ENCODE peak calls at places on chromosome 2, in four cellular contexts. J, V, G and R are unnamed samples.

GRCh38 chr2:118089015-118089800 is 937 bp downstream of the INSIG2 start:
- DNase-seq in G (peak; percentile 23), J (peak; percentile 89), V (no peak), R (peak; percentile 45)

GRCh38 chr2:179898873-179899272 is 37.5 kb upstream of the ZNF385B start:
- DNase-seq in V (no peak), G (peak; percentile 24), J (peak; percentile 65), R (peak; percentile 46)

GRCh38 chr2:207546822-207547221 is 17.1 kb downstream of the CREB1 start:
- DNase-seq in J (no peak), G (no peak), V (no peak), R (no peak)

GRCh38 chr2:29749041-29749440 is 172.3 kb downstream of the ALK start:
- DNase-seq in J (no peak), V (no peak), G (no peak), R (no peak)

GRCh38 chr2:237242091-237242536 is 156.4 kb downstream of the COPS8 start:
- DNase-seq in V (no peak), G (no peak), J (no peak), R (no peak)

GRCh38 chr2:158321264-158321663 is 135.3 kb downstream of the CCDC148 start:
- DNase-seq in G (no peak), J (no peak), V (no peak), R (no peak)

GRCh38 chr2:5070257-5070656 is 621.9 kb upstream of the SOX11 start:
- DNase-seq in G (no peak), J (no peak), V (no peak), R (no peak)

GRCh38 chr2:25250331-25251031 is 82.1 kb upstream of the POMC start:
- DNase-seq in G (peak; percentile 69), V (no peak), J (no peak), R (no peak)

GRCh38 chr2:10965241-10965843 is 53.6 kb downstream of the KCNF1 start:
- DNase-seq in J (no peak), V (no peak), G (no peak), R (no peak)

GRCh38 chr2:232981356-232981755 is 31.7 kb downstream of the NGEF start:
- DNase-seq in G (no peak), V (no peak), J (no peak), R (no peak)

GRCh38 chr2:32864761-32865160 is 82.0 kb upstream of the LTBP1 start:
- DNase-seq in J (no peak), V (no peak), G (no peak), R (no peak)

GRCh38 chr2:119263656-119264055 is 40.0 kb downstream of the STEAP3 start:
- DNase-seq in J (no peak), V (no peak), G (no peak), R (no peak)

GRCh38 chr2:241609859-241610793 is 26.8 kb downstream of the THAP4 start:
- DNase-seq in G (peak; percentile 90), V (peak; percentile 40), J (peak; percentile 93), R (peak; percentile 85)

GRCh38 chr2:57373530-57373929 is 673.1 kb upstream of the VRK2 start:
- DNase-seq in V (no peak), G (no peak), J (no peak), R (no peak)

GRCh38 chr2:16478817-16479216 is 186.8 kb downstream of the CYRIA start:
- DNase-seq in G (no peak), J (no peak), V (no peak), R (no peak)

GRCh38 chr2:145652051-145652450 is 1132.1 kb upstream of the ZEB2 start:
- DNase-seq in V (no peak), J (no peak), G (no peak), R (no peak)

GRCh38 chr2:100202567-100202966 is 60.2 kb upstream of the AFF3 start:
- DNase-seq in G (no peak), V (no peak), J (no peak), R (no peak)

GRCh38 chr2:133434962-133435668 is 133.1 kb downstream of the NCKAP5 start:
- DNase-seq in J (no peak), G (no peak), V (no peak), R (peak; percentile 43)

GRCh38 chr2:128308284-128308731 is 10.4 kb downstream of the HS6ST1 start:
- DNase-seq in J (no peak), G (no peak), V (no peak), R (no peak)

GRCh38 chr2:209519911-209520310 is 96.1 kb downstream of the MAP2 start:
- DNase-seq in V (no peak), J (no peak), G (no peak), R (no peak)
- TF ChIP-seq BHLHE40 in V (no peak), J (no peak), G (no peak), R (no peak)

GRCh38 chr2:131104487-131105155 is 515 bp upstream of the PLEKHB2 start:
- DNase-seq in J (peak; percentile 64), V (peak; percentile 5), G (peak; percentile 59), R (peak; percentile 69)

GRCh38 chr2:131105156-131105949 is at the start of gene PLEKHB2:
- DNase-seq in G (peak; percentile 96), V (peak; percentile 66), J (peak; percentile 84), R (peak; percentile 95)

DNA sequence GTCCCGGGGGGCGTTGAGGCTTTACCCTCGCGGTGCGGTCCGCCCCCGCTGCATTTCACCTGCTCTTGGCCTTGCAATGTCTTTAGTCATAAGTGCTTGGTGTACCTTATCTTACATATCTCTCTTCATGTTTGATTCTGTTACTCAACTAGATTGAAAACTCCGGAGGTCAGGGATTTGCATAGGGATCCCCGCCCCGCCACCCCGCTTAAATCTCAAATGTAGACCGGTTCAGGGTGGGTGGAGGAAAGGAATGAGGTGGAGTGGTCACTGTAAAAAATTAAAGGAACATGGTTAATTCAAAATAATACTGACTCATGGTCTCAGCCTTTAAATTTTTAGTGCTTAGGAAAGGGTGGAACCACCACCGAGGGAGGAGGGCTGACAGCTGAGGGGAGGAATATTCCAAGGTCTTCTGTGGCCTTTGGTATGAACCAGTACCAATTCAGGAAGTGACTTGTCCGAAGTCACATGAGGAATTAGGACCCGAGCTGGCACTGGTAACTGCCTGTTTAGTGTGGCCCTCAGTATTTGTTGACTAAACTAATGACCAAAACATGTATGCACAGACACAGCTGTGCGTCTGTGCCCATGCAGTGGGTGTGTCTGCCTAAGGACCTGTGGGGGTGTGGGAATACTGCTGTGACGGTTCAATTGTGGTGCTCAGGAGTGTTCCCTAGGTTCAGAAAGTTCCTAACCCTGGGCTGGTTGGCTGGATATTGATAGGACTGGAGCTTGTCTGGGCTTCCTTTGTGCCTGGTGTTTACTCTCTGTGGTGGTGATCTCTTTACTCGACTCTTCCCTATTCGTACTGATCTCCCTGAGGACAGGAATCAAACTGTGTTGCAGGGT is 1.0 kb downstream of the PLEKHB2 start:
- DNase-seq in V (peak; percentile 16), G (peak; percentile 44), J (peak; percentile 84), R (no peak)
- TF ChIP-seq TARDBP in V (no peak), G (no peak), J (no peak), R (no peak)

DNA sequence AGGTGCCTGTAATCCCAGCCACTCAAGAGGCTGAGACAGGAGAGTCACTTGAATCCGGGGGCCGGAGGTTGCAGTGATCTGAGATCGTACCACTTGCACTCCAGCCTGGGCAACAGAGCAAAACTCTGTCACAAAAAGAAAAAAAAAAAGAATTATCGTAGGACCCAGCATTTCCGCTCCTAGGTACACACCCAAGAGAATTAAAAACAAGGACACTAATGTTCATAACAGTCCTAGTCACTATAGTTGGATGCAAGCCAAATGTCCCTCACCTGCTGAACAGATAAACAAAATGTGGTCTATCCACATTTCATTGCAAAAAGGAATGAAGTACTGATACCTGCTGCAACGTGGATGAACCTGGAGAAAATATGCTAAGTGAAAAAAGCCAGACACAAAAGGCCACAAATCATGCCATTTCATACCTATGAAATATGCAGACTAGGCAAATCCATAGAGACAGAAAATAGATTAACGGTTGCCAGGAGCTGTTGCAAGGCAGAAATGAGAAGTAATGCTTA is 21.2 kb downstream of the ADRA2B start:
- DNase-seq in J (no peak), V (no peak), G (no peak), R (no peak)
- TF ChIP-seq FOXK2 in J (no peak), V (no peak), G (peak; percentile 20), R (no peak)

GRCh38 chr2:101841679-101842327 is 144.3 kb downstream of the MAP4K4 start:
- DNase-seq in V (no peak), J (no peak), G (no peak), R (no peak)

GRCh38 chr2:101843048-101843447 is 145.5 kb downstream of the MAP4K4 start:
- DNase-seq in J (no peak), G (no peak), V (no peak), R (no peak)

GRCh38 chr2:101844055-101844635 is 146.6 kb downstream of the MAP4K4 start:
- DNase-seq in V (no peak), G (no peak), J (no peak), R (no peak)

GRCh38 chr2:101843471-101843870 is 146.0 kb downstream of the MAP4K4 start:
- DNase-seq in V (no peak), G (no peak), J (no peak), R (no peak)

GRCh38 chr2:101842471-101842870 is 145.0 kb downstream of the MAP4K4 start:
- DNase-seq in V (no peak), G (no peak), J (no peak), R (no peak)
- TF ChIP-seq BHLHE40 in V (no peak), G (no peak), J (no peak), R (no peak)

DNA sequence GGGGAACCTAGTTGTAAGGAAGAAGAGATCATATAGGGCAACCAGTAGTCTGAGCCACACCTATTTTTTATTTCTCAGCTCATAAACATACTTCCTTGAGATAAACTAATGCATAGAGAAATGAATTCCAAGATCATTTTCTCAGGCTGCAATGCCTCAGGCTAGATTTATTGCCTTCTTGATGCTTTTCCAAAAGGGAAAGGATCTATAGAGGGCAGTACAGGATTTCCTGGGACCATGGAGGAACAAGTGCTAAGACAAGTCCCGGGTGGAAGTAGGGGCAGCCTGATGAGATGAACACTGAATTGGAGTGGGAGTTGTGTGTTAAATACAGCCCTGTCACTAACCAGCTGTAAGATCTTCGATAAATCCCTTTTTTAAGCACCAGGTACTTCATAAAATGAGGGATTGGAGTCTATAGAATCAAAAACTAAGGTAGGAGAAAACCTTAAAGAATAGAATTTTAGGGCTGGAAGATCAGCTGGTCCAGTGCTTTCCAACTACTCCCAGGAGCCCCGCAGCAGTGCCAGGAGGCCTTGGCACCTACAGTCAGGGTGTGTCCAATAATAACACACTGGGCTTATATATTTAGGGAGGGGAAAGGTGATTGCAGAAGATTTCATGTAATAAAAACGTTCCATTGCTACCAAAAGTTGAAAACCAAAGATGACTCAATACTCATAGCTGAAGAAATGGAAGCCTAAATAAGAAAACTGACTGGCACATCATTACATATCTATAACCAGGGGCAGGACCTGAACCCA is 58.1 kb downstream of the SERTAD2 start:
- DNase-seq in J (peak; percentile 40), G (no peak), V (no peak), R (no peak)
- TF ChIP-seq TARDBP in J (no peak), G (no peak), V (no peak), R (no peak)

GRCh38 chr2:184890311-184890710 is 292.0 kb downstream of the ZNF804A start:
- DNase-seq in G (no peak), J (no peak), V (no peak), R (no peak)
- TF ChIP-seq FOXK2 in G (no peak), J (no peak), V (no peak), R (no peak)

GRCh38 chr2:138475394-138475793 is 26.2 kb upstream of the SPOPL start:
- DNase-seq in V (peak; percentile 53), G (no peak), J (peak; percentile 77), R (no peak)
- TF ChIP-seq BHLHE40 in V (peak; percentile 66), G (no peak), J (peak; percentile 88), R (no peak)